ENCODE peak calls at places on chromosomes 16 and 17, in nine cellular contexts. One of them, this sample, is unnamed.

GRCh38 chr16:60608971-60609370 is 1427.3 kb downstream of the CDH8 start:
- DNase-seq in foreskin fibroblast: no peak
- DNase-seq in spleen: no peak
- DNase-seq in psoas muscle: no peak
- DNase-seq in BE2C: no peak
- DNase-seq in AG09319: no peak
- DNase-seq in K562: no peak
- DNase-seq in adrenal gland: no peak
- DNase-seq in RWPE2: no peak
- DNase-seq in this sample: no peak

GRCh38 chr16:55809851-55810250 is 23.0 kb downstream of the CES1 start:
- DNase-seq in K562: no peak
- DNase-seq in foreskin fibroblast: no peak
- DNase-seq in spleen: no peak
- DNase-seq in AG09319: no peak
- DNase-seq in adrenal gland: no peak
- DNase-seq in psoas muscle: no peak
- DNase-seq in RWPE2: no peak
- DNase-seq in BE2C: no peak
- DNase-seq in this sample: peak

GRCh38 chr16:58409316-58409973 is 17.2 kb downstream of the GINS3 start:
- DNase-seq in psoas muscle: no peak
- DNase-seq in foreskin fibroblast: peak
- DNase-seq in adrenal gland: peak
- DNase-seq in K562: no peak
- DNase-seq in spleen: no peak
- DNase-seq in AG09319: peak
- DNase-seq in RWPE2: no peak
- DNase-seq in BE2C: no peak
- DNase-seq in this sample: no peak

GRCh38 chr17:73133911-73134649 is 30.7 kb upstream of the SSTR2 start:
- DNase-seq in foreskin fibroblast: no peak
- DNase-seq in RWPE2: no peak
- DNase-seq in AG09319: no peak
- DNase-seq in BE2C: no peak
- DNase-seq in spleen: no peak
- DNase-seq in psoas muscle: no peak
- DNase-seq in K562: no peak
- DNase-seq in adrenal gland: no peak
- DNase-seq in this sample: peak

GRCh38 chr16:89491238-89491869 is 993 bp upstream of the ANKRD11 start:
- DNase-seq in psoas muscle: peak
- DNase-seq in adrenal gland: no peak
- DNase-seq in BE2C: no peak
- DNase-seq in spleen: no peak
- DNase-seq in foreskin fibroblast: peak
- DNase-seq in RWPE2: no peak
- DNase-seq in AG09319: no peak
- DNase-seq in K562: no peak
- DNase-seq in this sample: peak

GRCh38 chr16:85055503-85056210 is 28.1 kb downstream of the KIAA0513 start:
- DNase-seq in BE2C: no peak
- DNase-seq in K562: peak
- DNase-seq in RWPE2: no peak
- DNase-seq in psoas muscle: no peak
- DNase-seq in adrenal gland: peak
- DNase-seq in spleen: peak
- DNase-seq in AG09319: no peak
- DNase-seq in foreskin fibroblast: peak
- DNase-seq in this sample: peak

GRCh38 chr17:39099686-39100293 is 51.6 kb downstream of the PLXDC1 start:
- DNase-seq in spleen: no peak
- DNase-seq in BE2C: peak
- DNase-seq in psoas muscle: no peak
- DNase-seq in AG09319: no peak
- DNase-seq in K562: no peak
- DNase-seq in foreskin fibroblast: peak
- DNase-seq in RWPE2: no peak
- DNase-seq in adrenal gland: peak
- DNase-seq in this sample: no peak

GRCh38 chr17:44464037-44464436 is 39.2 kb downstream of the GPATCH8 start:
- DNase-seq in BE2C: no peak
- DNase-seq in spleen: no peak
- DNase-seq in AG09319: no peak
- DNase-seq in adrenal gland: no peak
- DNase-seq in RWPE2: no peak
- DNase-seq in foreskin fibroblast: no peak
- DNase-seq in K562: no peak
- DNase-seq in psoas muscle: no peak
- DNase-seq in this sample: no peak

GRCh38 chr17:32495347-32496253 is 8.8 kb downstream of the CDK5R1 start:
- DNase-seq in spleen: peak
- DNase-seq in BE2C: peak
- DNase-seq in adrenal gland: peak
- DNase-seq in AG09319: no peak
- DNase-seq in K562: no peak
- DNase-seq in foreskin fibroblast: peak
- DNase-seq in RWPE2: no peak
- DNase-seq in psoas muscle: peak
- DNase-seq in this sample: peak

GRCh38 chr16:31876955-31877828 is 3.6 kb downstream of the ZNF267 start:
- DNase-seq in K562: peak
- DNase-seq in foreskin fibroblast: peak
- DNase-seq in BE2C: no peak
- DNase-seq in psoas muscle: no peak
- DNase-seq in spleen: no peak
- DNase-seq in RWPE2: no peak
- DNase-seq in AG09319: peak
- DNase-seq in adrenal gland: peak
- DNase-seq in this sample: peak

GRCh38 chr17:5694507-5694906 is 110.2 kb upstream of the NLRP1 start:
- DNase-seq in adrenal gland: no peak
- DNase-seq in BE2C: peak
- DNase-seq in spleen: no peak
- DNase-seq in K562: peak
- DNase-seq in psoas muscle: no peak
- DNase-seq in foreskin fibroblast: no peak
- DNase-seq in AG09319: no peak
- DNase-seq in RWPE2: no peak
- DNase-seq in this sample: no peak

GRCh38 chr16:11585460-11586374 is 1.0 kb downstream of the LITAF start:
- DNase-seq in BE2C: no peak
- DNase-seq in RWPE2: no peak
- DNase-seq in AG09319: no peak
- DNase-seq in adrenal gland: no peak
- DNase-seq in psoas muscle: peak
- DNase-seq in spleen: peak
- DNase-seq in K562: no peak
- DNase-seq in foreskin fibroblast: peak
- DNase-seq in this sample: peak

GRCh38 chr17:76390003-76390421 is 5.6 kb downstream of the SPHK1 start:
- DNase-seq in RWPE2: peak
- DNase-seq in AG09319: no peak
- DNase-seq in K562: no peak
- DNase-seq in BE2C: peak
- DNase-seq in foreskin fibroblast: no peak
- DNase-seq in adrenal gland: no peak
- DNase-seq in psoas muscle: no peak
- DNase-seq in spleen: no peak
- DNase-seq in this sample: no peak

GRCh38 chr16:77794586-77794985 is 6.2 kb downstream of the VAT1L start:
- DNase-seq in spleen: no peak
- DNase-seq in RWPE2: no peak
- DNase-seq in psoas muscle: no peak
- DNase-seq in K562: no peak
- DNase-seq in BE2C: no peak
- DNase-seq in AG09319: no peak
- DNase-seq in foreskin fibroblast: peak
- DNase-seq in adrenal gland: no peak
- DNase-seq in this sample: no peak

GRCh38 chr17:73506470-73507435 is 137.5 kb downstream of the SDK2 start:
- DNase-seq in BE2C: peak
- DNase-seq in K562: no peak
- DNase-seq in AG09319: no peak
- DNase-seq in RWPE2: no peak
- DNase-seq in adrenal gland: no peak
- DNase-seq in spleen: no peak
- DNase-seq in foreskin fibroblast: no peak
- DNase-seq in psoas muscle: peak
- DNase-seq in this sample: no peak

GRCh38 chr17:5500804-5501391 is 14.5 kb downstream of the MIS12 start:
- DNase-seq in spleen: peak
- DNase-seq in BE2C: peak
- DNase-seq in adrenal gland: peak
- DNase-seq in RWPE2: no peak
- DNase-seq in K562: no peak
- DNase-seq in foreskin fibroblast: peak
- DNase-seq in psoas muscle: peak
- DNase-seq in AG09319: peak
- DNase-seq in this sample: no peak

GRCh38 chr16:1363501-1364041 is 11.8 kb downstream of the GNPTG start:
- DNase-seq in K562: peak
- DNase-seq in BE2C: peak
- DNase-seq in AG09319: no peak
- DNase-seq in adrenal gland: peak
- DNase-seq in foreskin fibroblast: peak
- DNase-seq in spleen: peak
- DNase-seq in RWPE2: no peak
- DNase-seq in psoas muscle: peak
- DNase-seq in this sample: no peak

GRCh38 chr16:53561101-53561888 is 58.3 kb upstream of the AKTIP start:
- DNase-seq in AG09319: no peak
- DNase-seq in psoas muscle: no peak
- DNase-seq in foreskin fibroblast: no peak
- DNase-seq in adrenal gland: no peak
- DNase-seq in RWPE2: no peak
- DNase-seq in K562: no peak
- DNase-seq in BE2C: no peak
- DNase-seq in spleen: no peak
- DNase-seq in this sample: no peak

GRCh38 chr17:55585629-55586028 is 74.4 kb upstream of the SMIM36 start:
- DNase-seq in foreskin fibroblast: no peak
- DNase-seq in AG09319: no peak
- DNase-seq in RWPE2: no peak
- DNase-seq in adrenal gland: no peak
- DNase-seq in BE2C: no peak
- DNase-seq in K562: no peak
- DNase-seq in psoas muscle: no peak
- DNase-seq in spleen: no peak
- DNase-seq in this sample: no peak
- TF ChIP-seq CTCF in foreskin fibroblast: no peak
- TF ChIP-seq CTCF in AG09319: no peak
- TF ChIP-seq CTCF in RWPE2: peak
- TF ChIP-seq CTCF in adrenal gland: no peak
- TF ChIP-seq CTCF in BE2C: no peak
- TF ChIP-seq CTCF in K562: peak
- TF ChIP-seq CTCF in psoas muscle: no peak
- TF ChIP-seq CTCF in spleen: no peak
- TF ChIP-seq CTCF in this sample: peak

DNA sequence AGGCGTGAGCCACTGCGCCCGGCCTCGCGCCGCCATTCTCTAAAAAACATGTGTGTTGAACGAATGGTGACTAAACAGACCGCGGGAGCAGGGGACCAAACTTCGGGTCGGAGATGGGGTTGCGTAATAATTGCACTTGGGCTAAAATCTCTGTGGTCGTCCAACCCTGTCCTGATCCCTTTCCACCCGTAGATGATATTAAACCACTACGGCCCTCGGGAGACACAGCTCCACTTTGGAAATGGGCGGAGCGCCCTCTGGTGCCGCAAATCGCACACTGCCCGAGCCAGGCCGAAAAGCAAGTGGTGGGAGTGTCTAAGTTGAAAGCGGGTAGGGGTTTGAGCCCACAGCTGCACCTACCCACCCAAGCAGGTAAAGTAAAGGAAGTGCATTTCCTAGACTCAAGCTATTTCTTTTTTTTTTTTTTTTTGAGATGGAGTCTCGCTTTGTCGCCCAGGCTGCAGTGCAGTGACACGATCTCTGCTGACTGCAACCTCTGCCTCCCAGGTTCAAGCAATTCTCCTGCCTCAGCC is 17.0 kb downstream of the CAVIN1 start:
- DNase-seq in foreskin fibroblast: peak
- DNase-seq in BE2C: peak
- DNase-seq in RWPE2: no peak
- DNase-seq in K562: peak
- DNase-seq in psoas muscle: peak
- DNase-seq in AG09319: no peak
- DNase-seq in spleen: peak
- DNase-seq in adrenal gland: peak
- DNase-seq in this sample: peak
- TF ChIP-seq CTCF in foreskin fibroblast: peak
- TF ChIP-seq CTCF in BE2C: peak
- TF ChIP-seq CTCF in RWPE2: peak
- TF ChIP-seq CTCF in K562: peak
- TF ChIP-seq CTCF in psoas muscle: peak
- TF ChIP-seq CTCF in AG09319: peak
- TF ChIP-seq CTCF in spleen: peak
- TF ChIP-seq CTCF in adrenal gland: peak
- TF ChIP-seq CTCF in this sample: peak

DNA sequence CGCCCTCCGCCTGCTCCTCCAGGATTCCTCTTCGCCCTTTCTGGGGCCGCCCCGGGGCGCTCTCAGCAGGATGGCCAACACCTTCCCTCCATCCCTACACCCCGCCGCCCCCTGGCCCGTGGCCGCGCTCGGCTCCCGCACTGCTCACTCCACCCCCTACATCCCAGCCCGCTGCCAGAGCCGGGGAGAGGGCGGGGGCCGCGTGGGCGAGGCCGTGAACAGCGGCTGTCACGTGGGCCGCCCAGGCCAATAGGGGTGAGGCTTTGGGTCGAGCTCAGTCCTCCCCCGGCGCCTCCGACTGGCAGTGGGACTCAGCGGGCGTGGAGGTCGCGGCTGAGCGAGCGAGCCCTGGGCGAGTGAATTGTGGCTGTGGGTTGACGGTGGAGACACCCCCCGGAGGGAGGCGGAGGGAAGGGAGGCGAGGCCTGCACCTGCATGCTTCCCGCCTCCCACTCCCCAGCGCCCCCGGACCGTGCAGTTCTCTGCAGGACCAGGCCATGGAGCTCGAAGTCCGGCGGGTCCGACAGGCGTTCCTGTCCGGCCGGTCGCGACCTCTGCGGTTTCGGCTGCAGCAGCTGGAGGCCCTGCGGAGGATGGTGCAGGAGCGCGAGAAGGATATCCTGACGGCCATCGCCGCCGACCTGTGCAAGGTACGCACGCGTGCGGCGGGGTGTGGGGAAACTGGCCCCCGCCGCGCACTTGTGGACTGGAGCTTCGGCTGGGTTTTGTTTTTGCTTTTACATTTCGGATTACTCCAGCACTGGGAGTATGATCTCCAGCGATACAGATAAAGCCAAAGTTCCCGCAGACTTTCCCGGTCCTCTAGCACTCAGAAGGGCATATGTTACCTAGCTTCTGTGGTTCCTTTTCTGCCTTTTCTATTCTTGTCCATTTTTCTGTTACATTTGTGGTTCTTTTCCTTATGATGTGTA is at the start of gene ALDH3A2:
- DNase-seq in foreskin fibroblast: peak
- DNase-seq in BE2C: peak
- DNase-seq in AG09319: peak
- DNase-seq in adrenal gland: peak
- DNase-seq in spleen: peak
- DNase-seq in K562: peak
- DNase-seq in RWPE2: peak
- DNase-seq in psoas muscle: peak
- DNase-seq in this sample: peak
- TF ChIP-seq CTCF in foreskin fibroblast: no peak
- TF ChIP-seq CTCF in BE2C: no peak
- TF ChIP-seq CTCF in AG09319: peak
- TF ChIP-seq CTCF in adrenal gland: peak
- TF ChIP-seq CTCF in spleen: peak
- TF ChIP-seq CTCF in K562: no peak
- TF ChIP-seq CTCF in RWPE2: peak
- TF ChIP-seq CTCF in psoas muscle: peak
- TF ChIP-seq CTCF in this sample: peak

GRCh38 chr16:19213885-19214284 is 45.8 kb downstream of the SYT17 start:
- DNase-seq in K562: no peak
- DNase-seq in adrenal gland: no peak
- DNase-seq in foreskin fibroblast: no peak
- DNase-seq in AG09319: no peak
- DNase-seq in BE2C: no peak
- DNase-seq in RWPE2: no peak
- DNase-seq in spleen: no peak
- DNase-seq in psoas muscle: no peak
- DNase-seq in this sample: no peak
- TF ChIP-seq CTCF in K562: peak
- TF ChIP-seq CTCF in adrenal gland: no peak
- TF ChIP-seq CTCF in foreskin fibroblast: no peak
- TF ChIP-seq CTCF in AG09319: no peak
- TF ChIP-seq CTCF in BE2C: peak
- TF ChIP-seq CTCF in RWPE2: no peak
- TF ChIP-seq CTCF in spleen: no peak
- TF ChIP-seq CTCF in psoas muscle: no peak
- TF ChIP-seq CTCF in this sample: no peak